ENCODE peak calls at places on chromosomes 5 and 9, in six cellular contexts. M, K, R, W, S and P are unnamed samples.

GRCh38 chr5:62562867-62563266 is 15.8 kb upstream of the LRRC70 start:
- DNase-seq in W (no peak), M (no peak), R (no peak), K (no peak), S (no peak), P (no peak)

GRCh38 chr5:179858241-179858585 is 404 bp downstream of the MRNIP start:
- DNase-seq in K (no peak), S (no peak), R (peak), W (peak), M (peak), P (peak)

GRCh38 chr5:174917976-174918554 is 193.7 kb downstream of the MSX2 start:
- DNase-seq in W (no peak), R (no peak), K (no peak), S (no peak), M (no peak), P (no peak)

GRCh38 chr9:108709126-108709525 is 146.7 kb downstream of the ACTL7B start:
- DNase-seq in W (no peak), K (no peak), M (no peak), R (no peak), S (no peak), P (no peak)

GRCh38 chr9:124008307-124008854 is 3.2 kb upstream of the LHX2 start:
- DNase-seq in R (peak), K (no peak), M (peak), S (no peak), W (no peak), P (no peak)

GRCh38 chr5:53406630-53407316 is 73.7 kb upstream of the FST start:
- DNase-seq in M (no peak), K (no peak), R (no peak), S (no peak), W (peak), P (no peak)

GRCh38 chr5:147509041-147509709 is 693 bp downstream of the DPYSL3 start:
- DNase-seq in M (peak), W (peak), K (no peak), R (peak), S (no peak), P (no peak)

GRCh38 chr5:131514316-131515275 is 120.4 kb downstream of the RAPGEF6 start:
- DNase-seq in K (peak), M (no peak), R (no peak), S (no peak), W (peak), P (peak)

GRCh38 chr5:126358525-126358924 is 64.7 kb upstream of the GRAMD2B start:
- DNase-seq in K (no peak), M (no peak), R (no peak), W (peak), S (no peak), P (no peak)